ENCODE peak calls at places on chromosome 14, in nine cellular contexts. A, X, G, F, I, Q, C, R and T are unnamed samples.

GRCh38 chr14:49853572-49854375 is 1.2 kb upstream of the NEMF start:
- DNase-seq in R (peak), C (peak), F (peak), G (peak), A (peak), I (peak), X (no peak), Q (peak), T (peak)

GRCh38 chr14:90557516-90557915 is 160.7 kb downstream of the CALM1 start:
- DNase-seq in Q (no peak), I (no peak), C (no peak), X (no peak), A (no peak), G (no peak), R (no peak), F (no peak), T (no peak)

GRCh38 chr14:54261283-54261682 is 135.5 kb upstream of the CDKN3 start:
- DNase-seq in R (no peak), Q (no peak), A (no peak), G (no peak), X (no peak), I (no peak), C (no peak), F (no peak), T (no peak)

GRCh38 chr14:81449114-81449513 is 49.0 kb upstream of the STON2 start:
- DNase-seq in G (no peak), X (no peak), C (no peak), A (peak), F (peak), Q (no peak), I (no peak), R (peak), T (no peak)

GRCh38 chr14:94180655-94181271 is 6.6 kb downstream of the PPP4R4 start:
- DNase-seq in A (no peak), C (no peak), R (no peak), I (no peak), G (no peak), Q (no peak), F (peak), X (peak), T (peak)

GRCh38 chr14:69844171-69844570 is 35.0 kb upstream of the SMOC1 start:
- DNase-seq in G (no peak), C (no peak), A (no peak), R (no peak), F (no peak), X (no peak), Q (no peak), I (no peak), T (no peak)

GRCh38 chr14:42174357-42174756 is 567.7 kb downstream of the LRFN5 start:
- DNase-seq in A (no peak), G (no peak), X (no peak), I (no peak), Q (no peak), R (no peak), C (no peak), F (no peak), T (no peak)

GRCh38 chr14:68346540-68347232 is 446.2 kb downstream of the ZFP36L1 start:
- DNase-seq in F (no peak), C (no peak), R (no peak), A (no peak), X (no peak), Q (no peak), I (no peak), G (no peak), T (no peak)

GRCh38 chr14:66596241-66596985 is 88.5 kb downstream of the GPHN start:
- DNase-seq in X (no peak), A (peak), R (no peak), F (no peak), G (no peak), Q (no peak), I (no peak), C (no peak), T (no peak)

GRCh38 chr14:54908230-54908629 is 5.6 kb upstream of the GCH1 start:
- DNase-seq in X (no peak), C (no peak), G (no peak), F (no peak), A (no peak), Q (no peak), R (no peak), I (no peak), T (no peak)

GRCh38 chr14:79136437-79137430 is 966.6 kb downstream of the NRXN3 start:
- DNase-seq in G (no peak), X (no peak), R (no peak), A (no peak), I (no peak), Q (no peak), F (no peak), C (no peak), T (no peak)

GRCh38 chr14:93959239-93960107 is 16.9 kb downstream of the ASB2 start:
- DNase-seq in A (no peak), I (no peak), C (peak), F (no peak), X (peak), G (peak), R (peak), Q (peak), T (peak)

GRCh38 chr14:77299776-77300175 is 20.9 kb downstream of the POMT2 start:
- DNase-seq in F (no peak), R (no peak), X (no peak), I (no peak), A (no peak), Q (peak), G (no peak), C (no peak), T (no peak)

GRCh38 chr14:60485600-60486251 is at the start of gene C14orf39:
- DNase-seq in C (no peak), Q (no peak), A (no peak), F (no peak), G (peak), X (no peak), I (no peak), R (no peak), T (no peak)

GRCh38 chr14:68784995-68785816 is 7.7 kb downstream of the ZFP36L1 start:
- DNase-seq in F (no peak), X (no peak), R (no peak), G (peak), C (peak), A (peak), Q (no peak), I (peak), T (peak)

GRCh38 chr14:89283327-89284060 is 133.5 kb downstream of the FOXN3 start:
- DNase-seq in A (no peak), R (no peak), F (no peak), I (no peak), X (no peak), G (peak), C (no peak), Q (no peak), T (no peak)
- TF ChIP-seq POLR2A in A (no peak), R (no peak), F (no peak), I (no peak), X (no peak), G (no peak), C (no peak), Q (no peak), T (no peak)

GRCh38 chr14:21087294-21088091 is 11.0 kb downstream of the ZNF219 start:
- DNase-seq in G (no peak), A (no peak), F (no peak), C (peak), R (no peak), I (no peak), Q (no peak), X (peak), T (no peak)

GRCh38 chr14:21089877-21090193 is 8.6 kb downstream of the ZNF219 start:
- DNase-seq in F (no peak), G (no peak), R (no peak), Q (no peak), I (no peak), X (no peak), C (no peak), A (no peak), T (no peak)

GRCh38 chr14:21090194-21090939 is 8.1 kb downstream of the ZNF219 start:
- DNase-seq in C (peak), R (no peak), Q (peak), X (no peak), A (no peak), G (peak), F (no peak), I (no peak), T (no peak)

GRCh38 chr14:21089271-21089670 is 9.2 kb downstream of the ZNF219 start:
- DNase-seq in A (no peak), X (no peak), C (no peak), I (no peak), R (no peak), G (no peak), F (no peak), Q (no peak), T (no peak)

GRCh38 chr14:21088687-21089086 is 9.8 kb downstream of the ZNF219 start:
- DNase-seq in G (no peak), R (no peak), C (no peak), Q (no peak), I (no peak), A (no peak), F (no peak), X (no peak), T (no peak)
- TF ChIP-seq POLR2A in G (no peak), R (no peak), C (no peak), Q (no peak), I (no peak), A (no peak), F (no peak), X (no peak), T (no peak)

GRCh38 chr14:74875941-74876913 is at the start of gene PROX2:
- DNase-seq in A (no peak), C (no peak), Q (no peak), G (no peak), X (no peak), R (no peak), I (no peak), F (no peak), T (no peak)

GRCh38 chr14:74879427-74880180 is 2.1 kb upstream of the DLST start:
- DNase-seq in X (no peak), F (no peak), G (no peak), R (no peak), Q (no peak), A (no peak), C (no peak), I (no peak), T (no peak)

GRCh38 chr14:74882103-74882920 is 596 bp downstream of the DLST start:
- DNase-seq in I (no peak), Q (peak), A (peak), R (peak), C (peak), G (peak), F (peak), X (peak), T (no peak)

GRCh38 chr14:74886001-74886400 is 4.3 kb downstream of the DLST start:
- DNase-seq in A (no peak), Q (no peak), C (no peak), I (no peak), R (no peak), X (no peak), G (no peak), F (no peak), T (no peak)

GRCh38 chr14:74881425-74882102 is at the start of gene DLST:
- DNase-seq in I (peak), F (peak), Q (peak), C (peak), X (peak), A (peak), R (peak), G (peak), T (peak)
- TF ChIP-seq POLR2A in I (peak), F (peak), Q (peak), C (peak), X (peak), A (peak), R (peak), G (peak), T (peak)

DNA sequence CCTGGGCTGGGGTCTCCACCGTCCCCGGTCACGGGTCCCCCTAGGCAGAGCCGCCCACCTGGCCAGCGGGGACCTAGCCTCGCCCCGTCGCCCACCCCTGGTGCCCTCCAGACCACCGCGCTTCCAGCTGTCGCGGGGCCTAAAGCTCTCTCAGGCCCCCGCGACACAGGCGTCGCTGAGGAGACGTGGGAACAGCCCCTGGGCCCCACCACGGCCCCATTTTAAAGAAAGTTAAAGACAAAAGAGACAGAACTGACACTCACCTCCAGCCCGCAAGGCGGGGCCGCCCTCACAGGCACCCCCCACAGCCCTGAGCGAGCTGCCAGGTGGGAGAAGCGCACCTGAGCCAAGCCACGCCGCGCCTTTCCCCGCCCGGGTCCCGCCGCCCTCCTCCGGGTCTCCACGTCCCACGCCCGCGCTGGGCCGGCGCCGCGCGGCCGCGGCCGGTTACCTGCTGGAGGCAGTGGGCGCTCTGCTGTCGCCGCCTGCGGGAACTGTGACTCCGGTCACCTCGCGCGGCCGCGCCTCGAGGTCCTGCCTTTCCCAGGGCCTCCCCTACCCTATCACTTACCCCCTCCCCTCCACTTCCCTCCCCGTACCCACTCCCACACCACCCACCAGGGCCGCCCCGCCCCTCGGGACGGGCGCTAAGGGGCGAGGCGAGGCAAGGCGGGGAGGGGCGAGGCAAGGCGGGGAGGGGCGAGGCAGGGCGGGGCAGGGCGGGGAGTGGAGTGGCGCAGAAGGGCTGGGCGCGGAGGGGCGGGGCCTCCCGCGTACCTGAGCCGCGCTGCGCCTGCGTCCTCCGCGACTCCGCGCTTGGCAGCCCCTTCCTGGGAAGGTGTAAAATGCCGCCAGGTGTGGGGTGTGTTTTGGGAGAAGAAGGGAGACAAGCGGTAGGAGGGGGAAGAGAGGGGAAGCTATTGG is 31.2 kb downstream of the TC2N start:
- DNase-seq in C (peak), Q (peak), I (no peak), X (no peak), A (peak), R (peak), G (peak), F (peak), T (peak)
- TF ChIP-seq POLR2A in C (peak), Q (peak), I (no peak), X (no peak), A (no peak), R (no peak), G (peak), F (peak), T (no peak)

GRCh38 chr14:20441466-20441865 is 5.5 kb upstream of the KLHL33 start:
- DNase-seq in F (no peak), Q (no peak), X (no peak), C (no peak), A (no peak), I (no peak), G (no peak), R (no peak), T (no peak)
- TF ChIP-seq POLR2A in F (no peak), Q (no peak), X (no peak), C (no peak), A (no peak), I (no peak), G (no peak), R (no peak), T (no peak)

GRCh38 chr14:102901633-102902032 is 20.8 kb upstream of the AMN start:
- DNase-seq in G (no peak), F (no peak), I (no peak), X (no peak), Q (peak), A (no peak), R (no peak), C (no peak), T (no peak)
- TF ChIP-seq POLR2A in G (no peak), F (no peak), I (no peak), X (no peak), Q (no peak), A (no peak), R (no peak), C (no peak), T (no peak)

GRCh38 chr14:104751539-104752337 is 1.2 kb upstream of the SIVA1 start:
- DNase-seq in G (no peak), A (no peak), F (no peak), C (no peak), X (no peak), I (no peak), Q (no peak), R (peak), T (no peak)

GRCh38 chr14:104753528-104754212 is 723 bp downstream of the SIVA1 start:
- DNase-seq in F (peak), C (no peak), A (no peak), G (no peak), X (no peak), Q (peak), R (no peak), I (no peak), T (no peak)

GRCh38 chr14:104750658-104751057 is 2.3 kb upstream of the SIVA1 start:
- DNase-seq in C (no peak), A (no peak), I (no peak), G (no peak), F (no peak), Q (no peak), R (no peak), X (no peak), T (no peak)

GRCh38 chr14:104752735-104753527 is at the start of gene SIVA1:
- DNase-seq in C (peak), Q (peak), F (peak), G (peak), A (peak), X (peak), R (peak), I (peak), T (peak)

DNA sequence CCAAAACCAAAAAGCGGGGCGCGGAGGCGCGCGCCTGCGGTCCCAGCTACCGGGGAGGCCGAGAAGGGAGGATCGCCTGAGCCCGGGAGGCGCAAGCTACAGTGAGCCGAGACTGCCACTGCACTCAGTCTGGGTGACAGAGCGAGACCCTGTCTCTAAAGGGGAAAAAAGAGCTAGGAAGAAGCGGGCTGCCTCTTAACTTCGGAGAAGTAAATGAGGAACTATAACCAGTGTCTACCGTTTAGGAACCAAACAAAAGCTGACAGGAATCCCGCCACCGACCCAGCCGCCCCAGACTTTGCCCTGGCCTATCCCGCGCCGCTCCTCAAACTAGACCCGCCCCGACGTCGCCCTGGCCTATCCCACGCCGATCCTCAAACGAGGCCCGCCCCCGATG is 611 bp upstream of the SIVA1 start:
- DNase-seq in X (peak), G (no peak), F (no peak), C (no peak), A (no peak), R (peak), Q (no peak), I (no peak), T (no peak)
- TF ChIP-seq POLR2A in X (no peak), G (peak), F (no peak), C (no peak), A (no peak), R (no peak), Q (peak), I (no peak), T (no peak)

DNA sequence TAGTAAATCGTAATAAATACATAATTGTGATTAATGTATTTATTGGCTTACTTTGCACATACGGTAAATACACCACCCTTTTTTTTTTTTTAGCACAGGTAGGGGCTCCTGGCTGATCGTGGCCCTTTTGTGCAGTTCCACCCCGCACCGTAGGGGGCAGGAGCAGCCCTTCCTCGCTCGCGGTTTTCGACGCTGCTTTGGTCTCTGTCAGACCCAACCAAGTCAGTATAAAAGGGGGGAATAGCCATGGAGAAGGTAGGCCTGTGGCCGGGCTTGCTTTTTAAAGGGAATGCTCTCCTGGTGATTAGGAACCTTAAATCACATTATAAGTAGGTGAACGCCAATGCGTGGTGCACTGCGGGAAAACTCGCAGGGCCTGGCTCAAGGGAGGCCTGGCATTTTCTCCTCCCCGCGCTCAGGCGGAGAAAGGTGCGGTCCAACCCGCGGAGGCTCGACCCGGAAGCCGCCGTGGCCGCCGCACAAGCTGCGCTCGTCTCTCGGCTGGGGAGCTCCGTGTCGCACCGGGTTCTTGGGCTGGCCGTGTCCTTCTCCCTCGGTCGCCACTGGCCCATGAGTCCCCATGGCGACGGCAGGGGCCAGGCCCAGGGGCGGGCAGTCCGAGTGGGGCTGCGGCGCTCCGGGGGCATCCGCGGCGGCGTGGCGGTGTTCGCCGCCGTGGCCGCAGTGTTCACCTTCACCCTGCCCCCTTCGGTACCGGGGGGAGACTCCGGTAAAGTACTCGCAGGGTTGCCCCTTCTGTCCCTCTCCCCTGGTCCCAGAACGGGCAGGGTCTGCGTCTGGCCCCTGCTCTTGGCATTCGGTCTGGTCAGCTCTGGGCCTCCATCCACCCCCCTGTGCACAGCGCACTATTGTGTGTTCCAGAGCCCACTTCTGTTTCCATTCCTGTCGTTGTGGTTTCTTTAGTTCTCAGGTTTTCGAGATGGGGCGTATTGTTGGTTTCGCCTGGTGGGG is at the start of gene TMEM260:
- DNase-seq in C (peak), F (peak), R (peak), I (peak), X (peak), Q (peak), G (peak), A (peak), T (peak)
- TF ChIP-seq POLR2A in C (peak), F (no peak), R (no peak), I (peak), X (peak), Q (peak), G (peak), A (peak), T (no peak)